ENCODE peak calls at places on chromosomes 16 and 17, in seven cellular contexts. J, U, Y, X, D, V and K are unnamed samples. For H3K27me3 and H3K4me1, the result is how much of the 10 kb centered on the place peaks cover.

GRCh38 chr16:67936124-67936875 is at the start of gene PSMB10:
- DNase-seq in J (no peak), U (peak), Y (peak), X (peak), D (peak), V (peak), K (peak)

GRCh38 chr17:72571813-72572396 is 451.1 kb downstream of the SOX9 start:
- DNase-seq in J (no peak), U (no peak), Y (no peak), X (no peak), D (no peak), V (no peak), K (no peak)

GRCh38 chr17:57091186-57091618 is 6.2 kb downstream of the AKAP1 start:
- DNase-seq in J (no peak), U (peak), Y (peak), X (no peak), D (peak), V (no peak), K (no peak)

GRCh38 chr16:61042736-61043135 is 993.5 kb downstream of the CDH8 start:
- DNase-seq in J (no peak), U (no peak), Y (no peak), X (no peak), D (no peak), V (peak), K (peak)

GRCh38 chr16:65515193-65515592 is 393.3 kb upstream of the CDH11 start:
- DNase-seq in J (no peak), U (no peak), Y (no peak), X (no peak), D (no peak), V (no peak), K (no peak)

GRCh38 chr17:39568710-39569109 is 39.0 kb downstream of the NEUROD2 start:
- DNase-seq in J (no peak), U (no peak), Y (no peak), X (no peak), D (no peak), V (no peak), K (no peak)

GRCh38 chr17:68455756-68456528 is 1.4 kb downstream of the WIPI1 start:
- DNase-seq in J (no peak), U (peak), Y (no peak), X (peak), D (no peak), V (peak), K (no peak)

GRCh38 chr17:80180192-80180591 is 10.4 kb downstream of the CARD14 start:
- DNase-seq in J (no peak), U (no peak), Y (no peak), X (no peak), D (no peak), V (no peak), K (no peak)

GRCh38 chr17:42067371-42068180 is 17.2 kb upstream of the C17orf113 start:
- DNase-seq in J (peak), U (peak), Y (peak), X (peak), D (peak), V (peak), K (peak)

GRCh38 chr17:17186051-17186450 is 20.1 kb downstream of the PLD6 start:
- DNase-seq in J (no peak), U (peak), Y (no peak), X (no peak), D (no peak), V (peak), K (no peak)

GRCh38 chr16:55389426-55390073 is 65.5 kb downstream of the IRX6 start:
- DNase-seq in J (no peak), U (no peak), Y (peak), X (no peak), D (peak), V (no peak), K (peak)

GRCh38 chr17:81685108-81685507 is 1.3 kb downstream of the HGS start:
- DNase-seq in J (no peak), U (no peak), Y (no peak), X (peak), D (no peak), V (peak), K (no peak)

GRCh38 chr16:53833145-53833544 is 129.2 kb downstream of the FTO start:
- DNase-seq in J (no peak), U (no peak), Y (no peak), X (no peak), D (no peak), V (no peak), K (no peak)

GRCh38 chr16:6428861-6429260 is 903.8 kb upstream of the RBFOX1 start:
- DNase-seq in J (no peak), U (no peak), Y (no peak), X (no peak), D (no peak), V (no peak), K (no peak)

GRCh38 chr16:11306997-11307638 is 26.0 kb upstream of the PRM1 start:
- DNase-seq in J (no peak), U (no peak), Y (no peak), X (no peak), D (no peak), V (peak), K (no peak)

GRCh38 chr16:67279296-67280089 is at the start of gene PLEKHG4:
- DNase-seq in J (peak), U (peak), Y (peak), X (peak), D (peak), V (peak), K (peak)

GRCh38 chr17:21193031-21193430 is 20.9 kb downstream of the TMEM11 start:
- DNase-seq in J (no peak), U (no peak), Y (no peak), X (no peak), D (no peak), V (no peak), K (no peak)

GRCh38 chr17:39195568-39196160 is 1.8 kb downstream of the CACNB1 start:
- DNase-seq in J (peak), U (no peak), Y (peak), X (no peak), D (no peak), V (no peak), K (no peak)

GRCh38 chr16:84307209-84307954 is 12.7 kb downstream of the WFDC1 start:
- DNase-seq in J (no peak), U (no peak), Y (no peak), X (no peak), D (no peak), V (no peak), K (no peak)

DNA sequence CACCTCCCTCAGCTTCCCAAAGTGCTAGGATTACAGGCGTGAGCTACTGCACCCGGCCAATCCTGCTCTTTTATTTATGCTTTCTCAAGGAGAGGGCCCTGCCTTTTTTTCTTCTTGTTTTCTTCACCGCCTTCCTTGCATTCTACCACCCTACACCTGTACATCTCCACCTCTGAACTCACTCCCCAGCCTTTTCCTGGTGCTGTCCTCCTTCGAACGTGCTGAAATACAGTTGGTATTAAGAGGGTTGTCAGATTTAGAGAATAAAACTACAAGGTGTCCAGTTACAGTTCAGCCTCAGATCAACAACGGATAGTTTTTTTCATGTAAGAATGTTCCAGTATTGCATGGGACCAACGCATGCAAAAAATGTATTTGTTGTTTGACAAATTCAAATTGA is 1.7 kb downstream of the PIRT start:
- DNase-seq in J (no peak), U (no peak), Y (no peak), X (no peak), D (no peak), V (no peak), K (no peak)
- H3K4me3 ChIP-seq in J (no peak), U (no peak), Y (no peak), X (no peak), D (no peak), V (no peak), K (no peak)

GRCh38 chr17:74923538-74924249 is 379 bp upstream of the OTOP2 start:
- DNase-seq in J (peak), U (peak), Y (peak), X (peak), D (peak), V (peak), K (no peak)
- H3K27me3 ChIP-seq in J (under half), U (under half), Y (half or more), X (half or more), D (under half), V (half or more), K (under half)

DNA sequence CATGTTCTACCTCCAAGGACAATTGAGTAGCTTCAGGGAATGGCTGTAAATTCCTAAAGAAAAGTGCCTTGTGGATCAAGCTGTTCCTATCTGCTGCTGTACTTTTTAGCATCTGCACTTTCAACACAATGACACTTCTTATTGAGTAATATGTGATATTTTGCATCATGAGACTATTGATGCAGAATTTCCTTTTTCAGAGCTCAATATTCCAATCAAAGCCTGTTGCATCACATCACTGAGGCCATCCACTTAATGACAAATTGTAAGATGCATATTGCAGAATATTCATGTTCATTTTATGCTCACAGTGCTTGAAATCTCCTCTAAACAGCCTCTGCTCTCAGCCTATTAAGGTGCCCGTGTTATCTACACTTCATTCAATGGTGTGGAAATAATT is 9.1 kb upstream of the SKAP1 start:
- DNase-seq in J (no peak), U (no peak), Y (no peak), X (no peak), D (no peak), V (no peak), K (no peak)
- H3K4me1 ChIP-seq in J (under half), U (under half), Y (under half), X (under half), D (under half), V (under half), K (under half)

GRCh38 chr17:49341356-49341755 is 20.7 kb downstream of the ZNF652 start:
- DNase-seq in J (no peak), U (no peak), Y (no peak), X (no peak), D (no peak), V (no peak), K (no peak)

GRCh38 chr17:49339359-49339758 is 22.7 kb downstream of the ZNF652 start:
- DNase-seq in J (no peak), U (no peak), Y (no peak), X (no peak), D (no peak), V (no peak), K (no peak)

GRCh38 chr17:49344914-49345313 is 17.1 kb downstream of the ZNF652 start:
- DNase-seq in J (no peak), U (no peak), Y (no peak), X (peak), D (no peak), V (no peak), K (no peak)

GRCh38 chr17:49343273-49343672 is 18.8 kb downstream of the ZNF652 start:
- DNase-seq in J (no peak), U (no peak), Y (no peak), X (peak), D (no peak), V (no peak), K (no peak)

DNA sequence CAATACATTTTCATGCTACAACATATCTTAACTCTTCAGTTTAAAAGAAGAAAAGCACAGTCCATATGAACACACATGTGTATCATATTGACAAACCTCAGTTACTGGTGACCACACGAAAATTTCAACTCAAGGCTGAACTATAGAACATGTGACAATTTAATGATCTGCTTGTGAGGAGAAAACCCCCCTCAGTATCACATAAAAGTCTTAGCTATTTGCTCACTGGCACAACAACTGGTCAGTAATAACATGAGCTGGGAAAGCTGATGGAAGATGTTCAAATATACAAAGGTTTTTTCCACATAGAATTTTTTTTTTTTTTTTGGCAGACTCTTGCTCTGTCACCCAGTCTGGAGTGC is 19.5 kb downstream of the ZNF652 start:
- DNase-seq in J (no peak), U (no peak), Y (no peak), X (no peak), D (no peak), V (no peak), K (no peak)
- H3K4me3 ChIP-seq in J (no peak), U (no peak), Y (no peak), X (no peak), D (no peak), V (no peak), K (no peak)

GRCh38 chr17:40813804-40814203 is 8.6 kb downstream of the KRT10 start:
- DNase-seq in J (no peak), U (no peak), Y (no peak), X (no peak), D (no peak), V (no peak), K (no peak)

GRCh38 chr17:40810505-40810904 is 10.7 kb upstream of the KRT28 start:
- DNase-seq in J (no peak), U (no peak), Y (no peak), X (no peak), D (no peak), V (no peak), K (no peak)

GRCh38 chr17:40815381-40815780 is 7.0 kb downstream of the KRT10 start:
- DNase-seq in J (no peak), U (no peak), Y (no peak), X (no peak), D (no peak), V (no peak), K (no peak)

GRCh38 chr17:40809721-40810421 is 10.1 kb upstream of the KRT28 start:
- DNase-seq in J (no peak), U (no peak), Y (no peak), X (peak), D (no peak), V (no peak), K (no peak)

GRCh38 chr17:40812639-40813038 is 9.8 kb downstream of the KRT10 start:
- DNase-seq in J (no peak), U (no peak), Y (no peak), X (no peak), D (no peak), V (no peak), K (no peak)
- H3K27me3 ChIP-seq in J (under half), U (under half), Y (under half), X (half or more), D (under half), V (under half), K (under half)

DNA sequence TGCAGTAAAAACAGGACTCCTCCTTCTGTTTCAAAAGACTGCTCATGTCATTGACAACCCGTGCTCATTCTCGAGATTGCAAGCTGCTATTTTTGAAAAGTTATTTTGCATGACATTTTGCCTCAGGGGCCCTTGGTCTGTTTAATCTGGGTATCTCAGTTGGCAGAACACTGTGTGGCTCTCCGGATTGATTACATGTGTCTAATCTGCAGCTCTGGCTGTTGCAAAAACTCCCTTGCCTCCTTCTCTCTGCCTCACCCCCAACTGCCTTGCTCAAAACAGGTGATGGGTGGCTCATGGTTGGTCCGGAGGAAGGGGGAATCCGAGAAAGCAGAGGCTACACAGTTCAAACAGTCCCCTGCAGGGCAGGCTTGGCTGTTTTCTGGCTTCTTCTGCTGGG is 25.3 kb downstream of the GINS3 start:
- DNase-seq in J (no peak), U (no peak), Y (no peak), X (no peak), D (peak), V (no peak), K (no peak)
- H3K4me1 ChIP-seq in J (under half), U (under half), Y (under half), X (under half), D (under half), V (under half), K (under half)

GRCh38 chr17:18921912-18922451 is 30.0 kb upstream of the SLC5A10 start:
- DNase-seq in J (no peak), U (no peak), Y (no peak), X (peak), D (no peak), V (peak), K (no peak)
- H3K4me3 ChIP-seq in J (no peak), U (no peak), Y (no peak), X (no peak), D (no peak), V (no peak), K (no peak)